ENCODE peak calls at places on chromosomes 1 and 21, in nine cellular contexts. Y, N, W, P, M, K, L, F and T are unnamed samples.

GRCh38 chr1:9200441-9200840 is 34.1 kb upstream of the H6PD start:
- DNase-seq in Y (no peak), N (no peak), W (no peak), P (no peak), M (no peak), K (no peak), L (no peak), F (no peak), T (peak)

GRCh38 chr1:17425806-17426205 is 13.7 kb downstream of the RCC2 start:
- DNase-seq in Y (no peak), N (no peak), W (no peak), P (no peak), M (no peak), K (no peak), L (no peak), F (no peak), T (no peak)

GRCh38 chr1:188489336-188490112 is 1660.8 kb downstream of the PLA2G4A start:
- DNase-seq in Y (no peak), N (no peak), W (peak), P (no peak), M (no peak), K (no peak), L (no peak), F (no peak), T (no peak)

GRCh38 chr1:230825061-230825803 is 43.1 kb downstream of the C1orf198 start:
- DNase-seq in Y (no peak), N (no peak), W (peak), P (no peak), M (no peak), K (no peak), L (no peak), F (no peak), T (no peak)

GRCh38 chr1:183403386-183403957 is 14.7 kb downstream of the NMNAT2 start:
- DNase-seq in Y (no peak), N (no peak), W (no peak), P (no peak), M (no peak), K (no peak), L (no peak), F (no peak), T (no peak)

GRCh38 chr21:46031484-46031883 is 49.9 kb downstream of the COL6A1 start:
- DNase-seq in Y (no peak), N (no peak), W (no peak), P (no peak), M (no peak), K (no peak), L (no peak), F (no peak), T (no peak)

GRCh38 chr1:184387069-184387870 is 441 bp downstream of the C1orf21 start:
- DNase-seq in Y (no peak), N (peak), W (peak), P (peak), M (peak), K (peak), L (peak), F (peak), T (peak)

GRCh38 chr1:46520063-46520911 is 30.7 kb downstream of the DMBX1 start:
- DNase-seq in Y (no peak), N (no peak), W (peak), P (no peak), M (no peak), K (no peak), L (no peak), F (no peak), T (no peak)

GRCh38 chr1:8335246-8335645 is 17.3 kb downstream of the SLC45A1 start:
- DNase-seq in Y (no peak), N (no peak), W (no peak), P (no peak), M (no peak), K (no peak), L (no peak), F (no peak), T (no peak)